ENCODE peak calls at places on chromosomes 7 and 10, in six cellular contexts. K is EH, D is NCI-H82, B is BJ, Y is lower lobe of right lung, I is COR-L47. L is an unnamed sample.

GRCh38 chr10:73898730-73899400 is 12.1 kb upstream of the PLAU start:
- DNase-seq in I (no peak), Y (no peak), B (no peak), K (peak; percentile 50), D (no peak), L (no peak)

GRCh38 chr10:123911866-123912265 is 20.3 kb upstream of the CPXM2 start:
- DNase-seq in B (no peak), I (peak; percentile 80), D (peak; percentile 65), K (no peak), Y (no peak), L (no peak)

GRCh38 chr7:157841757-157842390 is 505.1 kb downstream of the DNAJB6 start:
- DNase-seq in Y (no peak), B (no peak), I (no peak), K (no peak), D (no peak), L (no peak)

GRCh38 chr7:30458311-30458710 is 20.3 kb downstream of the NOD1 start:
- DNase-seq in B (no peak), Y (no peak), I (no peak), D (no peak), K (no peak), L (no peak)

GRCh38 chr10:116748471-116748870 is 6.1 kb upstream of the HSPA12A start:
- DNase-seq in K (no peak), Y (no peak), D (peak; percentile 4), I (no peak), B (no peak), L (no peak)

GRCh38 chr7:75875113-75876080 is 3.4 kb upstream of the RHBDD2 start:
- DNase-seq in I (no peak), Y (no peak), D (no peak), K (no peak), B (no peak), L (no peak)

GRCh38 chr7:122438492-122438891 is 133.9 kb upstream of the FEZF1 start:
- DNase-seq in Y (no peak), I (no peak), D (peak; percentile 33), B (no peak), K (no peak), L (no peak)

GRCh38 chr7:37116043-37116701 is 332.5 kb downstream of the ELMO1 start:
- DNase-seq in K (no peak), B (no peak), I (no peak), D (no peak), Y (no peak), L (no peak)

GRCh38 chr10:132222726-132223125 is 36.0 kb downstream of the DPYSL4 start:
- DNase-seq in D (no peak), I (no peak), Y (no peak), K (no peak), B (no peak), L (no peak)

GRCh38 chr7:157554393-157555238 is 217.8 kb downstream of the DNAJB6 start:
- DNase-seq in Y (no peak), D (no peak), B (no peak), K (no peak), I (no peak), L (no peak)

GRCh38 chr7:33979300-33979806 is 74.0 kb downstream of the BMPER start:
- DNase-seq in B (no peak), Y (no peak), D (no peak), K (no peak), I (no peak), L (no peak)

L was measured in CD4-positive, alpha-beta memory T cell.